ENCODE peak calls at places on chromosomes 5 and 9, in five cellular contexts. One of them, this sample, is unnamed.

GRCh38 chr5:97044057-97044456 is 98.4 kb downstream of the LIX1 start:
- DNase-seq in HepG2: peak; percentile 27
- DNase-seq in H1: peak; percentile 50
- DNase-seq in GM12878: no peak
- DNase-seq in K562: no peak
- DNase-seq in this sample: peak; percentile 4

GRCh38 chr9:87853843-87854242 is 28.8 kb upstream of the SPATA31E1 start:
- DNase-seq in HepG2: no peak
- DNase-seq in H1: no peak
- DNase-seq in GM12878: no peak
- DNase-seq in K562: no peak
- DNase-seq in this sample: no peak

GRCh38 chr5:59621477-59621876 is 272.0 kb downstream of the PDE4D start:
- DNase-seq in HepG2: no peak
- DNase-seq in H1: no peak
- DNase-seq in GM12878: no peak
- DNase-seq in K562: no peak
- DNase-seq in this sample: no peak

GRCh38 chr9:70407081-70407503 is 7.4 kb downstream of the KLF9 start:
- DNase-seq in HepG2: no peak
- DNase-seq in H1: no peak
- DNase-seq in GM12878: no peak
- DNase-seq in K562: no peak
- DNase-seq in this sample: no peak

GRCh38 chr5:141522301-141522700 is 33.4 kb downstream of the PCDHGC5 start:
- DNase-seq in HepG2: no peak
- DNase-seq in H1: no peak
- DNase-seq in GM12878: no peak
- DNase-seq in K562: no peak
- DNase-seq in this sample: no peak

GRCh38 chr9:26210338-26210851 is 532.2 kb upstream of the TUSC1 start:
- DNase-seq in HepG2: no peak
- DNase-seq in H1: no peak
- DNase-seq in GM12878: no peak
- DNase-seq in K562: no peak
- DNase-seq in this sample: no peak

GRCh38 chr5:136006767-136007251 is 22.0 kb upstream of the TGFBI start:
- DNase-seq in HepG2: no peak
- DNase-seq in H1: no peak
- DNase-seq in GM12878: no peak
- DNase-seq in K562: no peak
- DNase-seq in this sample: peak; percentile 36

GRCh38 chr9:134293576-134294227 is 32.6 kb upstream of the RXRA start:
- DNase-seq in HepG2: no peak
- DNase-seq in H1: no peak
- DNase-seq in GM12878: no peak
- DNase-seq in K562: no peak
- DNase-seq in this sample: no peak

GRCh38 chr5:33334829-33335228 is 105.9 kb upstream of the TARS1 start:
- DNase-seq in HepG2: no peak
- DNase-seq in H1: no peak
- DNase-seq in GM12878: no peak
- DNase-seq in K562: no peak
- DNase-seq in this sample: no peak

GRCh38 chr9:98368366-98369065 is 113.1 kb upstream of the TBC1D2 start:
- DNase-seq in HepG2: no peak
- DNase-seq in H1: no peak
- DNase-seq in GM12878: no peak
- DNase-seq in K562: peak; percentile 76
- DNase-seq in this sample: no peak

GRCh38 chr9:109320338-109320733 is 523 bp downstream of the EPB41L4B start:
- DNase-seq in HepG2: no peak
- DNase-seq in H1: no peak
- DNase-seq in GM12878: no peak
- DNase-seq in K562: peak; percentile 58
- DNase-seq in this sample: no peak

GRCh38 chr9:121453232-121453892 is 46.3 kb downstream of the GGTA1 start:
- DNase-seq in HepG2: no peak
- DNase-seq in H1: no peak
- DNase-seq in GM12878: no peak
- DNase-seq in K562: no peak
- DNase-seq in this sample: no peak

GRCh38 chr9:100322954-100323536 is 29.7 kb downstream of the TEX10 start:
- DNase-seq in HepG2: peak; percentile 26
- DNase-seq in H1: peak; percentile 7
- DNase-seq in GM12878: no peak
- DNase-seq in K562: peak; percentile 19
- DNase-seq in this sample: peak; percentile 10

GRCh38 chr5:68315679-68316271 is 100.2 kb downstream of the PIK3R1 start:
- DNase-seq in HepG2: no peak
- DNase-seq in H1: no peak
- DNase-seq in GM12878: peak; percentile 55
- DNase-seq in K562: no peak
- DNase-seq in this sample: no peak

GRCh38 chr5:177134653-177135225 is 1.2 kb downstream of the NSD1 start:
- DNase-seq in HepG2: no peak
- DNase-seq in H1: no peak
- DNase-seq in GM12878: no peak
- DNase-seq in K562: no peak
- DNase-seq in this sample: no peak

GRCh38 chr9:15485836-15486678 is 24.7 kb downstream of the PSIP1 start:
- DNase-seq in HepG2: peak; percentile 27
- DNase-seq in H1: no peak
- DNase-seq in GM12878: no peak
- DNase-seq in K562: no peak
- DNase-seq in this sample: no peak

GRCh38 chr5:10266839-10267238 is 16.8 kb downstream of the CCT5 start:
- DNase-seq in HepG2: no peak
- DNase-seq in H1: no peak
- DNase-seq in GM12878: no peak
- DNase-seq in K562: no peak
- DNase-seq in this sample: no peak

DNA sequence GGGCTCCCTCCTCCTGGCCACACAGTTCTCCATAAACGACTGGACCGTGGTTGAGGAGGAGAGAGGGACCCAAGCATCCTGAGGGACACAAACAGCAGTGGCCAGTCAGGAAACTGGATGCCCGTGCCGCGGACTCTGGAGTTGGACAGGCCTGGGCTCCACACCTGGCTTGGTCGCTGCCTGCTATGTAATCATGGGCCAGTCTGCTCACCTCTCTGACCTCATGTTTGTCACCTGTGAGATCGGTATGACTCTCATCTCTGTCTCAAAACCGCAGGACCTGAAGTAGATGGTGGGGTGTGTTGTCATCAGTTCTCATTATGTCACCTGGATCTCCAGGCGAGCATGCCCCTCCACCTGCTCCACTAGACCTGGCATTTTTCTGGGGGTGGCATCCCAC is 14.5 kb downstream of the CXXC5 start:
- DNase-seq in HepG2: no peak
- DNase-seq in H1: no peak
- DNase-seq in GM12878: no peak
- DNase-seq in K562: no peak
- DNase-seq in this sample: no peak
- TF ChIP-seq SRF in HepG2: no peak
- TF ChIP-seq SRF in H1: no peak
- TF ChIP-seq SRF in GM12878: no peak
- TF ChIP-seq SRF in K562: no peak
- TF ChIP-seq SRF in this sample: no peak

GRCh38 chr5:150320048-150320555 is 17.4 kb upstream of the ARSI start:
- DNase-seq in HepG2: no peak
- DNase-seq in H1: no peak
- DNase-seq in GM12878: no peak
- DNase-seq in K562: no peak
- DNase-seq in this sample: no peak
- TF ChIP-seq ZNF274 in HepG2: no peak
- TF ChIP-seq ZNF274 in H1: no peak
- TF ChIP-seq ZNF274 in GM12878: no peak
- TF ChIP-seq ZNF274 in K562: no peak
- TF ChIP-seq ZNF274 in this sample: no peak

GRCh38 chr9:33868430-33869000 is 51.6 kb downstream of the UBE2R2 start:
- DNase-seq in HepG2: no peak
- DNase-seq in H1: no peak
- DNase-seq in GM12878: no peak
- DNase-seq in K562: no peak
- DNase-seq in this sample: no peak
- TF ChIP-seq SRF in HepG2: no peak
- TF ChIP-seq SRF in H1: no peak
- TF ChIP-seq SRF in GM12878: no peak
- TF ChIP-seq SRF in K562: no peak
- TF ChIP-seq SRF in this sample: no peak

DNA sequence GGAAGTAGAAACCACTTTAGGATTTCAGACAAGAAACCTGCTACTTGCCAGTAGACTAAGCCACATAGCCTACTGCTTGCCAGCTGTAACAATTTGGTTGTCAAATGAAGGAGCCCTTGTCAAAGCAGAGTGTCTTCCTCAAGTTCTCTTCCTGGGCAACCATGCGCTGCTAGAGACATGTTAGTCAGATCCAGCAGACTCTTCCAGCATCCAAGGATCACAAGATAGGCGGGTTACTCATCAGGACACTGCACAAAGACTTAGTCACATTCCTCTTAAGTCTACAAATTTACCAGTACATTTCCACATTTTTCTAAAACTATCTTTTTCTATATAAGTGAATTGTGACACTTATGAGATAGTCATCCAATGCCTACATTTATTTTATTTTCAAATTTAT is 24.3 kb downstream of the SKIC3 start:
- DNase-seq in HepG2: no peak
- DNase-seq in H1: no peak
- DNase-seq in GM12878: no peak
- DNase-seq in K562: no peak
- DNase-seq in this sample: no peak
- TF ChIP-seq ZNF274 in HepG2: no peak
- TF ChIP-seq ZNF274 in H1: no peak
- TF ChIP-seq ZNF274 in GM12878: no peak
- TF ChIP-seq ZNF274 in K562: no peak
- TF ChIP-seq ZNF274 in this sample: no peak